ENCODE peak calls at places on chromosome 19, in four cellular contexts. E is sigmoid colon, W is GM12891, Q is breast epithelium. J is an unnamed sample.

GRCh38 chr19:43777163-43777700 is 3.5 kb downstream of the KCNN4 start:
- DNase-seq in Q (no peak), E (no peak), W (no peak), J (no peak)

GRCh38 chr19:34017024-34017423 is 155.3 kb upstream of the LSM14A start:
- DNase-seq in W (no peak), E (no peak), Q (no peak), J (no peak)

GRCh38 chr19:8575467-8575997 is 1.7 kb downstream of the MYO1F start:
- DNase-seq in E (no peak), Q (no peak), W (no peak), J (no peak)

GRCh38 chr19:53511933-53512374 is 26.0 kb upstream of the ZNF331 start:
- DNase-seq in Q (peak), E (peak), W (peak), J (no peak)

GRCh38 chr19:45136507-45137178 is 24.1 kb downstream of the NKPD1 start:
- DNase-seq in E (no peak), W (peak), Q (no peak), J (no peak)

GRCh38 chr19:51293571-51294210 is 17.8 kb upstream of the IGLON5 start:
- DNase-seq in E (no peak), W (no peak), Q (no peak), J (no peak)

GRCh38 chr19:54211214-54211613 is 10.6 kb downstream of the RPS9 start:
- DNase-seq in E (no peak), W (no peak), Q (no peak), J (no peak)

GRCh38 chr19:27720155-27720554 is 1492.8 kb downstream of the UQCRFS1 start:
- DNase-seq in W (no peak), E (no peak), Q (no peak), J (no peak)

GRCh38 chr19:31286491-31286890 is 62.7 kb downstream of the TSHZ3 start:
- DNase-seq in W (no peak), Q (no peak), E (peak), J (no peak)

GRCh38 chr19:48636859-48637448 is at the start of gene DBP:
- DNase-seq in W (no peak), E (no peak), Q (no peak), J (no peak)

GRCh38 chr19:48900477-48901452 is 653 bp downstream of the NUCB1 start:
- DNase-seq in Q (no peak), W (no peak), E (peak), J (no peak)

GRCh38 chr19:13848811-13849241 is 28.1 kb upstream of the NANOS3 start:
- DNase-seq in E (no peak), Q (no peak), W (no peak), J (no peak)

GRCh38 chr19:10227215-10227971 is 3.7 kb downstream of the S1PR2 start:
- DNase-seq in Q (no peak), W (no peak), E (peak), J (peak)

GRCh38 chr19:29758863-29759262 is 43.8 kb upstream of the C19orf12 start:
- DNase-seq in W (no peak), E (no peak), Q (no peak), J (no peak)

GRCh38 chr19:55220525-55220924 is 8.0 kb downstream of the TMEM86B start:
- DNase-seq in E (no peak), W (no peak), Q (no peak), J (no peak)

GRCh38 chr19:12936582-12936981 is 1.8 kb upstream of the CALR start:
- DNase-seq in W (no peak), E (no peak), Q (no peak), J (no peak)

GRCh38 chr19:48370955-48371354 is 6.8 kb downstream of the SYNGR4 start:
- DNase-seq in Q (no peak), W (no peak), E (no peak), J (no peak)

GRCh38 chr19:2168619-2169424 is 5.1 kb downstream of the DOT1L start:
- DNase-seq in E (peak), W (no peak), Q (peak), J (peak)

GRCh38 chr19:50652722-50653121 is 3.5 kb downstream of the C19orf81 start:
- DNase-seq in Q (no peak), W (no peak), E (no peak), J (no peak)

GRCh38 chr19:15285896-15286591 is 46.3 kb downstream of the BRD4 start:
- DNase-seq in E (no peak), Q (no peak), W (peak), J (no peak)
- TF ChIP-seq POLR2AphosphoS5 in E (no peak), Q (no peak), W (peak), J (no peak)

DNA sequence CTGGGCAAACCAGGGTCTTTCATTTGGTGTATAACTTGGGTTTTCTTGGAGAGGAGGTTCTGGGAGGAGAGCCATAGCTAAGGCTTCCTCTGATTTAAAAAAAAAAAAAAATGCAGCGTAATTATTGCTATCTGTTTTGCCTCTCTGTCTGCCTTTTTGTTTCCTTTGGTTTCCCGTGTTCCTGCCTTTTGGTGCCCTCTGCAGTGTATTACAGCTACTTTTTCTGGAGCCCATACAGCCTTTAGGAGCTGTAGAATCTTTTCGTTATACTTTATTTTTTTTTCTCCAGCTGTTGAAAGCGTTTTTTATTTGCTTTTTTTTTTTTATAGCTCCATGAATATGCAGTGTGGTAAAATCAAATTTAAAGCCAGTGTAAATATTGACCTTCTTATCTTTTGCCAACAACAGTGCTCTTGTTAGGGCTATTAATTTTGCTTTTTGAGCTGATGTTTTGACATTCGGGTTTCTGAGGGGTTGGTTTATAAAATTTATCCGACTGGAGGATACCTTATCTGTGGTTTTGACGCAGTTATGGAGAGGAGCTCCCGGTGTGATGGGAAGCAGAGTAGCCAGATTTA is 38.1 kb downstream of the ZNF493 start:
- DNase-seq in E (no peak), Q (no peak), W (no peak), J (no peak)
- TF ChIP-seq POLR2AphosphoS5 in E (no peak), Q (no peak), W (no peak), J (no peak)

GRCh38 chr19:17598953-17599352 is 43.5 kb downstream of the COLGALT1 start:
- DNase-seq in Q (no peak), E (no peak), W (no peak), J (no peak)
- TF ChIP-seq POLR2AphosphoS5 in Q (no peak), E (no peak), W (no peak), J (no peak)

DNA sequence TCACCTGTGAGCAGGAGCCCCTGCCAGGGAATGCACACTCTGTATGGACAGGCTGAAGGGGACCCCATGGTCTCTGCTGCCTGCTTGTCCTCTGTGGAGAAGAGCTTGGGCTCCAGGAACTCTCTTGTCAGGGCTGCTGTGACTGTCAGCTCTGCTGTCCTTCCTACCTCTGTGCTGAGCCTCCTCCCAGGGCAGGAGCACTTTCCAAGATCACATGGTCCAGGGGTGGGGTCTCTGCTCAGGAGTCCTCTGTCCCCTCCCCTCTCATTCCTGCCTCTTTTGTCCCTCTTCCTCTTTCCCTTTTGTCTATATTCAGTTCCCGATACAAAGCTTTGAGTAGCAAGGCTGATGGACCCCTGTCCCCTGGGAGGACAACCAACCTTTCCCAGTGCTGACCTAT is at the start of gene CEACAM7:
- DNase-seq in Q (no peak), W (no peak), E (no peak), J (no peak)
- TF ChIP-seq POLR2AphosphoS5 in Q (no peak), W (no peak), E (no peak), J (no peak)

GRCh38 chr19:46299695-46300094 is 2.9 kb downstream of the HIF3A start:
- DNase-seq in Q (no peak), E (no peak), W (no peak), J (no peak)

GRCh38 chr19:46297700-46298476 is 1.0 kb downstream of the HIF3A start:
- DNase-seq in W (no peak), Q (peak), E (peak), J (peak)

GRCh38 chr19:46298477-46299003 is 1.7 kb downstream of the HIF3A start:
- DNase-seq in E (no peak), Q (no peak), W (no peak), J (no peak)

GRCh38 chr19:46296722-46297431 is at the start of gene HIF3A:
- DNase-seq in Q (no peak), E (peak), W (no peak), J (no peak)

DNA sequence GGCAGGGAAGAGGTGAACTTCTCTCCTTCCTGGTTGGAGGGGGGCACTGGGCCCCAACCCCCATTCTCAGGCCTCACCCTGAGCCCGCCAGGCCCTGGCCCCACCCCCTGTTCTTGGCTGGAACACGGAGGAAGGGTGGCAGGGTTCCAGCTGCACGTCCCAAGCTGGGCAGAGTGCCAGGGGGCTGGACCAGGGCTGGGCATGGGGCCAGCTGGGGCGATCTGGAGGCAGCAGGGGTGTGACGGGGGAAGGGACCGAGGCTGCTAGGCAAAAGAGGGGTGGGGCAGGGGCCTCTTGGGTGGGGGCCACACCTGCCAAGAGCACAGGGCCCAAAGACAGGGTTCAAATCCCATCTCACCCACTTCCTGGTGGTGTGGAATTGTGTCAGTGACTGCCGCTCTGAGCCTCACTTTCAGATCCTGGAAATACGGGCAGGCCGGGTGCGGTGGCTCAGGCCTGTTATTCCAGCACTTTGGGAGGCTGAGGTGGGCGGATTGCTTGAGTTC is 2.2 kb downstream of the HIF3A start:
- DNase-seq in Q (peak), E (peak), W (no peak), J (peak)
- TF ChIP-seq POLR2AphosphoS5 in Q (peak), E (peak), W (no peak), J (peak)

GRCh38 chr19:4360081-4360569 is 16.8 kb downstream of the MPND start:
- DNase-seq in Q (no peak), W (no peak), E (no peak), J (no peak)

GRCh38 chr19:4358709-4359626 is 15.6 kb downstream of the MPND start:
- DNase-seq in Q (no peak), W (no peak), E (no peak), J (no peak)

GRCh38 chr19:4357095-4357797 is 13.9 kb downstream of the MPND start:
- DNase-seq in W (no peak), Q (no peak), E (peak), J (peak)

GRCh38 chr19:4359627-4360000 is 16.3 kb downstream of the MPND start:
- DNase-seq in E (peak), W (no peak), Q (no peak), J (no peak)

GRCh38 chr19:4357921-4358326 is 14.6 kb downstream of the MPND start:
- DNase-seq in E (peak), Q (no peak), W (no peak), J (no peak)
- TF ChIP-seq POLR2AphosphoS5 in E (peak), Q (no peak), W (no peak), J (no peak)

DNA sequence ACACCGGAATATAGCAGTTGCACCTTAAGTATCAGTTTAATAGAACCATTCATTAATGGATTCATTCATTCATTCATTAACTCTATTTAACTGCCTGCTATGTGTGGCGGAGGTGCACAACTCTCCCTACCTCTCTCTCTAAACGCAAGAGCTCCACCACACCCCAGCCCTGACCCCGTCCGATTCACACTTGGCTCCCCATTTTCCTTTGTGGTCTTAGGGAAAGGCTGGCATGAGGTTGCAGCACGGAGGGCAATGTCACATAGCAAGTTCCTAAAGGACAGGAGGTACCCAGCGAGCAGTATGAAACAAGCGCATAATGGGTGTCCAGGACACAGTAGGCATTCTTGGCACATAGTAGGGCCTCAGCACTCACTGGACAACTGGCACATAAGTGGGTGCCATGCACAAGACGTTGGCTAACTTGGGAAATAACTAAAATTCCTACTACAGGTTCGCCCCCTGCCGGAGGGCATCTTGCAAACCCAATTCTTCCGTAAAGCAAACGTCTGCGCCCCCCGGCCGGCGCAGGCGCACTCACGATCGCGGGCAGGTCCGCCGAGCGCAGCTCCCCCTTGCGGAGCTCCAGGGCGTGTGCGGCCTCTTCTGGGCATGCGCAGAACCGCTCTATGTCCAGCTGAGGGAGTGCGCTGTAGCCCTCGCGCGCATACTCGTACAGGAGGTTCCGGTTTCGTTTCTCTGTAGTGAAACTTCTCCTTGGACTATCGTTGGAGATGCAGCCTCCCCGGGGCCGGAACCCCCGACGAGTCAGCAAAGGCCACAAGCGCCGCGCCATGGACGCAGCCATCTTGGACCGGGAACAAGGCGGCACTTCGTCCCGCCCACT is at the start of gene SARS2:
- DNase-seq in W (peak), Q (peak), E (peak), J (peak)
- TF ChIP-seq POLR2AphosphoS5 in W (peak), Q (peak), E (no peak), J (peak)

GRCh38 chr19:815079-815774 is 6.5 kb downstream of the PLPPR3 start:
- DNase-seq in W (peak), E (no peak), Q (no peak), J (no peak)
- TF ChIP-seq POLR2AphosphoS5 in W (no peak), E (peak), Q (no peak), J (no peak)

DNA sequence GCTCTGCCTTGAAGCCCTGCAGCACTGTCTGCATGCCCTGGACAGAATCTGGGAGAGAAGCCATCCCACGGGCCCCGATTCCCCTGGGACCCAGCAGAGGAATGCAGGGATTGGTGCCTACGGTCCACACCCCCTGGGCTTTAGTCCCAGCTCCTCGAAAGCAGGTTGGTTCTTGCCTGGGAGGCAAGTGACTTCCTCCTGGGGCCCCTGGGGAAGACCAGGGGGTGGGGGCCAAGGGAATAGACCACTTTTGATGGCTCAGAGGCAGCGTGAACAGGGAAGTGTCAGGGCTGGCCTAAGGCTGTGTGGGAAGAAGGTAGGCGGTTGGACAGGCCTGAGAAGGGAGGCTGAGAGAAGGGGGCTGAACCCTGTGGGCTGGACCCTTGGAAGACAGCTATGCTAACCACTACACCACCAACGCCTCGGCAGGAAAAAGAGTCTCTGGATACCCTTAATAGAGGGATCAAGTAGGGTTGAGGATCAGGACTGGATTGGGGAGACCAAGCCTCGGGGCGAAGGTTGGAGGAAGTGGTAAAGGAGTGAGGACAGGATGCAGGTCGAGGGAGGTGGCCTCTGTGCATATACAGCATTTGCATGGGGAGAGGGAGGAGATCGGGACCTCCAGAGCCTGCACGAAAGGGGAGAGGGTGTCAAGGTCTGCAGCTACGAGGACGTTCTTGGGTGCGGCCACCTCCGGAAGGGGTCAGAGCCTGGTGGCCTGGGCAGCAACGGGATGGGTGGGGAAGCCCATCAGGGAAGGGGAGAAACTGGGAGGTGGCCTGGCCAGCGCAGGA is 774 bp downstream of the DPP9 start:
- DNase-seq in W (peak), Q (no peak), E (no peak), J (no peak)
- TF ChIP-seq POLR2AphosphoS5 in W (no peak), Q (no peak), E (no peak), J (no peak)

GRCh38 chr19:11338164-11338563 is 1.3 kb downstream of the RAB3D start:
- DNase-seq in W (no peak), E (no peak), Q (no peak), J (no peak)

GRCh38 chr19:11338569-11339253 is 746 bp downstream of the RAB3D start:
- DNase-seq in Q (no peak), W (no peak), E (no peak), J (no peak)

GRCh38 chr19:11342429-11342828 is 3.0 kb upstream of the RAB3D start:
- DNase-seq in E (no peak), W (no peak), Q (no peak), J (no peak)

GRCh38 chr19:11337080-11337479 is 2.4 kb downstream of the RAB3D start:
- DNase-seq in Q (no peak), W (no peak), E (no peak), J (no peak)

DNA sequence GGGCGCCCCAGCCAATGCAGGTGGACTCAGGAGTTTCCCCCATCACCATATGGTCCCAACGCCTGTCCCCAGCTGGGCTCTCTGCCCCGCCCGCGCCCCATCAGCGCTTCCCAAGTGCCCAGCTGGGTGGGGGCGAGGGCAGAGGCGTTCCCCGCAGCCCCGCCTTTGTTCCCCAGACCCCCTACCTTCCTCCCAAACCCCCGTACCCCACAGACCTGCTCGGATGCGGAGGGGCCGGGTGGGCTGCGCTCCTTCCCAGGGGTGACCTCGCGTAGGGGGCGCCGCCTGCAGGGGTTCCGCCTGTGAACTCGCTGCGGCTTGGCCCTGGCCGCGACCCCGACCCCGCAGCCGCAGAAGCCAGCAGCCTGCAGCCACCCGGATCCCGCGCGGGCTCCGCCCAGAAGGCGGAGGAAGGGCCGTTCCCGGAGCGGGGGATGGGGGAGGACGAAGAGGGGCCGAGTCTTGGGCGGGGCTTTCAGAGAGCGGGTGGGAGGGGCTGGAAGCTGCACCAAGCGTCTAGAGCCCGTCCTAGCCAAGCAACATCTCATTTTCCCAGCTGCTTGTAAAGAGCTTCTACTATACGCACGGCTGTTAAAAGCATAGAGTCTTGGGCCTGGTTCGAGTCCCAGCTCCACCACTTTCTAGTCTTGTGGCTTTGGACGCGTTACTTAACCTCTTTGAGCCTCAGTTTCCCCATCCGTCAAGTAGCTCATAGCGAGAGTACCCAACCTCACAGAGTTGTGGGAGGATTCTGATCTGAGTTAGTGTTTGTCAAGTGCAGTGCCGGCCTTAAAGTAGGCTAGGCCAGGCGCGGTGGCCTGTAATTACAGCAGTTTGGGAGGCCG is at the start of gene RAB3D:
- DNase-seq in Q (peak), E (peak), W (peak), J (peak)
- TF ChIP-seq POLR2AphosphoS5 in Q (peak), E (peak), W (no peak), J (no peak)

J was measured in suprapubic skin.